ENCODE peak calls at places on chromosomes 7 and 10, in four cellular contexts. G is right cardiac atrium, U is upper lobe of right lung, A is tibial nerve. Z is an unnamed sample.

GRCh38 chr7:92133133-92133736 is 1.0 kb downstream of the CYP51A1 start:
- DNase-seq in U (no peak), A (no peak), G (peak; percentile 40), Z (no peak)

GRCh38 chr10:105358911-105359310 is 717.8 kb downstream of the SORCS3 start:
- DNase-seq in U (no peak), G (no peak), A (no peak), Z (no peak)

GRCh38 chr10:132337019-132337418 is 5.0 kb downstream of the LRRC27 start:
- DNase-seq in G (peak; percentile 45), U (no peak), A (no peak), Z (no peak)

GRCh38 chr7:121099572-121099971 is 111.1 kb downstream of the CPED1 start:
- DNase-seq in A (no peak), U (no peak), G (no peak), Z (no peak)

GRCh38 chr7:39132306-39132705 is 154.6 kb downstream of the POU6F2 start:
- DNase-seq in G (no peak), A (no peak), U (no peak), Z (no peak)

GRCh38 chr7:137120690-137121089 is 222.8 kb downstream of the PTN start:
- DNase-seq in A (no peak), G (no peak), U (no peak), Z (no peak)

GRCh38 chr10:79137826-79138225 is 69.1 kb downstream of the ZMIZ1 start:
- DNase-seq in U (no peak), A (no peak), G (peak; percentile 83), Z (no peak)

GRCh38 chr7:75892634-75893272 is 13.9 kb downstream of the RHBDD2 start:
- DNase-seq in A (peak; percentile 52), G (peak; percentile 86), U (peak; percentile 92), Z (no peak)

GRCh38 chr10:124037286-124037685 is 56.1 kb downstream of the CHST15 start:
- DNase-seq in G (no peak), A (no peak), U (no peak), Z (no peak)

GRCh38 chr10:12597800-12598750 is 248.7 kb downstream of the CAMK1D start:
- DNase-seq in A (no peak), G (no peak), U (no peak), Z (no peak)

DNA sequence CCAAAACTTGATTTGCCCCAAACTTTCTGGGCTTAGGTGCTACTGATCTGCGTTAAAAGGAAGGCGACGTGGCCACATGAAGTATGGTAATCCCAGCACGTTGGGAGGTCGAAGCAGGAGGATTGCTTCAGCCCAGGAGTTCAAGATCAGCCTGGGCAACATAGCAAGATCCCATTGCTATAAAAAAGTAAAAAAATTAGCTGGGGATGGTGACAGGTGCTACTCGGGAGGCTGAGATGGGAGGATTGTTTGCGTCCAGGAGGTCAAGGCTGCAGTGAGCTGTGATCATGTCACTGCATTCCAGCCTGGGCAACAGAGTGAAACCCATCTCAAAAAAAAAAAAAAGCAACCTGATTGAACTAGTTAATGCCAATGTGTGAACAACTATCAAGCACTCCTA is 5.1 kb upstream of the CUL1 start:
- DNase-seq in A (no peak), G (no peak), U (no peak), Z (no peak)
- H3K27ac ChIP-seq in A (no peak overlapping the region), G (no peak overlapping the region), U (no peak overlapping the region), Z (no peak overlapping the region)

DNA sequence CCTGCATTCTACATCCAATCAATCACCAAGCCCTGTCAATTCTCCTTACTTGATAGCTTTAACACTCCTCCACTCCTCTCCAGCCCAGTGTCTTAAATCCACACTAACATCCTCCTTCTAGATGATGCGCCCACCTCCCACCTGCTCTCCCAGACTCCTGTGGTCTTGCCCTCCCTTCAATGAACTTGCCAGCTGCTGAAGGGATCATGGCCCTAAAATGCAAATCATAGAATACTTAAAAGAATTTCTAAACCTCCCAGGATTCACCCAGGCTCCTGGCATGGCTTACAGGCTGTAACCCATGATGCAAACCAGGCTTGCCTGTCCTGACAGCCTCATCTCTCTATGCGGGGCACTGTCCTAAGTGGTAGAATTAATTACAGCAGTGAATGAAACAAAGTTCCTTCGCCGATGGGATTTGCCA is 43.6 kb downstream of the SYPL1 start:
- DNase-seq in G (no peak), A (no peak), U (no peak), Z (peak; percentile 89)
- H3K27ac ChIP-seq in G (no peak overlapping the region), A (no peak overlapping the region), U (no peak overlapping the region), Z (peak overlapping the region; percentile 86)

DNA sequence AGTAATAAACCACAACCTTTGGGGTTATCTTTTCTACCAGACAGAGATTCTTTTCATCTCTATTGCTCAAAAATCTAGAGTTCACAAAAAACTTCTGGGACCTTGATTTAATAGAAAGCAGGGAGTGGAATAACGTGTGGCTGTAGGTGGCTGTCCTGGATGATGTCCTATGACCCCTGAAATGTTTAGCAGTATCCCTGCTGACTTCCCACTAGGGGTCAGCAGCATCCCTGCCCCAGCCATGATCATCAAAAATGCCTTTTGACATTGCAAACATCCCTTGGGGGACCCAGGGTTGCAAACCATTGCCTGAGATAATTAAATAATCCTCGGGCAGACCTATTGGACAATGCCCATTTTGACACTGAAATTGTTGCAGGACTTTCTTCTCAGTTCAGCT is 177.1 kb downstream of the USP6NL start:
- DNase-seq in A (no peak), U (no peak), G (no peak), Z (no peak)
- H3K27ac ChIP-seq in A (no peak overlapping the region), U (no peak overlapping the region), G (no peak overlapping the region), Z (no peak overlapping the region)

DNA sequence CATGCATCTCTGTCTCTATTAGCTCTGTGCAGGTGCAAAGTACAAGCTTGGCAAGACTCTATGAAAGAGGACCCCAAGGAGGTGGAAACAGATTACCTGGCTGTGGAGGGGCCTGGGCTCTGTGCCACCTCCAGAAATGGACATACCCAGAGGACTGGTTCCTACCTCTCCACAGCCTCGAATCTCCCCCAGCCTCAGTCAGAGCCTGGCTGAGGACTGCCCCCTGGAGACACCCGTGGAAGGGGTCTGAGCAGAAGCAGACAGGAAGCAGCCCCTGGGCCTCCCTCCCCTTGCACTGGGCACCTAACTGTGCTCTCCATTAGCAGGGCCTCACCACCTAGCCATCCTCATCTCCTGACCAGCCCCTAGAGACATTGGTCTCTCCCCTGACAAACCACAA is 92.0 kb downstream of the DLG5 start:
- DNase-seq in A (no peak), G (no peak), U (no peak), Z (no peak)
- H3K27ac ChIP-seq in A (no peak overlapping the region), G (no peak overlapping the region), U (no peak overlapping the region), Z (no peak overlapping the region)

GRCh38 chr7:2029936-2030335 is 202.8 kb downstream of the MAD1L1 start:
- DNase-seq in A (no peak), G (peak; percentile 40), U (peak; percentile 46), Z (no peak)
- H3K27ac ChIP-seq in A (no peak overlapping the region), G (no peak overlapping the region), U (no peak overlapping the region), Z (no peak overlapping the region)

DNA sequence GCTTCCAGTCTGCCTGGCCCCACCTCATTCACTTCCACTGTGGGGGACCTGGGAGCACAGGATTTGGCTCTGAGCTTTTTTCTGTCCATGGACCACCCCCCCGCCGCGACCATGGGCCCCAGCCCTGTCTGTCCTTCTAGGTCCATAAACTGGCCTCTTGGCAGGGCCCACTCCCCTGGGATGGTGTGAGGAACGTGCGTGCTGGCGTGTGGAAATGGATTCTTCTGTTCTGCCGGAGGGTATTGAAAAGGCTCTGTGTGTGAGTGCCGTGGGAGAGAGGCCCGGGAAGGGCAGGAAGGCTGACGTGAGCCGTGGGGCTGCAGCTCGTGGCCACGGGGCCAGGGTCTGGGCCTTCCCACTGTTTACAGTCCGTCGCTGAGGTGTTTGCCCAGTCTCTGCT is 123.7 kb downstream of the GRK5 start:
- DNase-seq in G (peak; percentile 89), A (no peak), U (no peak), Z (no peak)
- H3K27ac ChIP-seq in G (peak overlapping the region; percentile 59), A (peak overlapping the region; percentile 60), U (no peak overlapping the region), Z (peak overlapping the region; percentile 10)

DNA sequence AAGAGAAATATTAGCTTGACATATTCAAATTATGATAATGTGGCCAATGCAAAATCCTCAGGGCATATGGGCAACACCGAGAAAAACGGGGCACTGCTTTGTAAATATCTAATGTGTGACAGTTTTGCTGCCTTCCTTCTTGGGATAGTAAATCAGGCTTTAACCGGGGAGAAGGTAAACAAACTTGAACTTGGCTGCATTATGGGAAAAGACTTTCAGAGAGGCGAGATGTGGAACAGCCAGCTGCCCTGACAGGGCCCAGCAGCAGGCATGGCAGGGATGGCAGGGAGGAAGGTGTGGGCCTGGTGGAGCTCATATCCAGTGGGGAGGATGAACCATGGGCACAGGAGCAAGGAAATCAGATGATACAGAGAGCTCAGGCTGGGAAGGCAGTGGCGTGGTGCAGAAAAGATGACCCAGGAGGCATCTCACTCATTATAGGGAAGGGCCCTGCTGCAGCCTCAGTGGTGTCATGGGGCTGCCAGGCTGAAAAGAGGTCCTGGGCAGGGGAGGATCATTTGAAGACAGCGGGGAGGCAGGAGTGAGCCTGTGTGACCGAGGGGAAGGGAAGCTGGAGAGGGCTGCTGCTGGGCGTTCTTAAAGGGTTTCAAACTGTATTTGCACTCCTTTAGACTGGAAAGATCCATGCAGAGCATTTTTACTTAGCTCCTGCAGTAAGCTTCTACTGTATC is 26.7 kb downstream of the CXCL12 start:
- DNase-seq in U (no peak), A (no peak), G (no peak), Z (no peak)
- H3K27ac ChIP-seq in U (no peak overlapping the region), A (no peak overlapping the region), G (no peak overlapping the region), Z (no peak overlapping the region)

DNA sequence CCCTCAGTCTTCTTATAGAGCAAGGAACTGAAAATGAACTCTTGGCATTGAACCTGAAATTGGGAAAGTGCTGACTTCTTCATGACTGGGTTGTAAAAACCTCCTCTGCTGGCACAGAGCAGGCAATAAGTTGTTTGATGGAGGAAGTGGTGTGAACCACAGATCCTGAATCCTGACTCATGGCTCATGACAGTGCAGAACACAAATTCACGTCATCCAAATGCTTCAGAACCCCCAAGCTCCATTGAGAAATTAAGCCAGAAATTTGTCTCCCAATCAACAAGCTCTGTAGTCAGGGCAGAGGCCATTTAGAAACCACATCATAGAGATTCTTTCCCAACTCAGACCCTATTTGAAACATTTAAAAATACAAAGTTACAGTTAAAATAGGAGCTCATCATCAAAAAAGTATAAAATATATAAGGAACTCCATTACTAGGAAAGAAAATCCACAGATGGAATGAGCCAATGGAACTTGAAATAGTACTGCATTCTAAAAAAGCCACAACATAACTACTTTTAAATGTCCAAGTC is 10.3 kb upstream of the STK17A start:
- DNase-seq in G (no peak), U (no peak), A (no peak), Z (peak; percentile 87)
- H3K27ac ChIP-seq in G (no peak overlapping the region), U (no peak overlapping the region), A (peak overlapping the region; percentile 53), Z (no peak overlapping the region)

DNA sequence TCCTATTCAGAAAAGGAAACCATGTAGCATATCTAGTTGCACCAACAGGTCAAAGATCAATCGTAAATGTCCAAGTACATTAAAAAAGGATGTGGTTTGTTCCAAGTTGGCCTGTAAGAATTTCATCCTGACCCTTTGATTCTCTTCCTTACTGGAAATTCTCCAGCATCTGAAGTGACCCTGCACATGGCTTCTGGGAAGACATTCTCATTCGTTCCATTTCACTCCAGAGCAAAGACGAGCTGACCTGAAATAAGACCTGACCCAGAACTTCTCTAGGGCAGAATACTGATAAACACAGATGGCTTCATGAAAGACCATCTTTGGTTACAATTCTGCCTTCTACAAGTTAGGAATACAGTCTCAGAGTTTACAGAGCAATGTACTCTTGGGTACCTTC is 39.8 kb downstream of the ASB4 start:
- DNase-seq in G (no peak), U (no peak), A (no peak), Z (no peak)
- H3K27ac ChIP-seq in G (no peak overlapping the region), U (no peak overlapping the region), A (peak overlapping the region; percentile 66), Z (no peak overlapping the region)

GRCh38 chr10:72319416-72320254 is 35.1 kb downstream of the DNAJB12 start:
- DNase-seq in G (peak; percentile 99), U (peak; percentile 98), A (peak; percentile 90), Z (peak; percentile 97)
- H3K27ac ChIP-seq in G (peak overlapping the region; percentile 93), U (peak overlapping the region; percentile 89), A (peak overlapping the region; percentile 91), Z (peak overlapping the region; percentile 82)